ENCODE peak calls at places on chromosomes 13 and 19, in ten cellular contexts. One of them, this sample, is unnamed.

GRCh38 chr19:46134527-46134926 is 10.0 kb upstream of the IGFL3 start:
- DNase-seq in left ventricle myocardium inferior: no peak
- DNase-seq in heart left ventricle: no peak
- DNase-seq in spleen: no peak
- DNase-seq in bronchial epithelial cell: peak
- DNase-seq in dorsolateral prefrontal cortex: no peak
- DNase-seq in MM.1S: no peak
- DNase-seq in OCI-LY7: no peak
- DNase-seq in cardiac fibroblast: peak
- DNase-seq in fibroblast of mammary gland: peak
- DNase-seq in this sample: peak

GRCh38 chr19:33564836-33565338 is 43.3 kb upstream of the PEPD start:
- DNase-seq in left ventricle myocardium inferior: no peak
- DNase-seq in heart left ventricle: no peak
- DNase-seq in cardiac fibroblast: no peak
- DNase-seq in fibroblast of mammary gland: no peak
- DNase-seq in bronchial epithelial cell: no peak
- DNase-seq in spleen: no peak
- DNase-seq in MM.1S: no peak
- DNase-seq in OCI-LY7: no peak
- DNase-seq in dorsolateral prefrontal cortex: no peak
- DNase-seq in this sample: no peak

GRCh38 chr13:48188129-48188528 is 44.9 kb upstream of the ITM2B start:
- DNase-seq in dorsolateral prefrontal cortex: no peak
- DNase-seq in bronchial epithelial cell: no peak
- DNase-seq in spleen: no peak
- DNase-seq in OCI-LY7: no peak
- DNase-seq in fibroblast of mammary gland: no peak
- DNase-seq in cardiac fibroblast: no peak
- DNase-seq in heart left ventricle: no peak
- DNase-seq in left ventricle myocardium inferior: no peak
- DNase-seq in MM.1S: no peak
- DNase-seq in this sample: no peak

GRCh38 chr19:50644315-50644915 is 4.7 kb upstream of the SYT3 start:
- DNase-seq in OCI-LY7: no peak
- DNase-seq in bronchial epithelial cell: no peak
- DNase-seq in fibroblast of mammary gland: no peak
- DNase-seq in cardiac fibroblast: no peak
- DNase-seq in heart left ventricle: no peak
- DNase-seq in left ventricle myocardium inferior: no peak
- DNase-seq in dorsolateral prefrontal cortex: no peak
- DNase-seq in spleen: no peak
- DNase-seq in MM.1S: no peak
- DNase-seq in this sample: no peak

GRCh38 chr13:51999525-51999924 is 11.7 kb downstream of the ATP7B start:
- DNase-seq in heart left ventricle: peak
- DNase-seq in MM.1S: no peak
- DNase-seq in spleen: no peak
- DNase-seq in cardiac fibroblast: peak
- DNase-seq in dorsolateral prefrontal cortex: peak
- DNase-seq in fibroblast of mammary gland: peak
- DNase-seq in left ventricle myocardium inferior: peak
- DNase-seq in bronchial epithelial cell: peak
- DNase-seq in OCI-LY7: no peak
- DNase-seq in this sample: no peak

GRCh38 chr13:49044849-49045248 is 69.1 kb downstream of the FNDC3A start:
- DNase-seq in spleen: no peak
- DNase-seq in left ventricle myocardium inferior: no peak
- DNase-seq in MM.1S: no peak
- DNase-seq in OCI-LY7: no peak
- DNase-seq in cardiac fibroblast: no peak
- DNase-seq in heart left ventricle: no peak
- DNase-seq in dorsolateral prefrontal cortex: no peak
- DNase-seq in fibroblast of mammary gland: no peak
- DNase-seq in bronchial epithelial cell: no peak
- DNase-seq in this sample: no peak

GRCh38 chr13:113406321-113407102 is 42.6 kb upstream of the GRTP1 start:
- DNase-seq in fibroblast of mammary gland: no peak
- DNase-seq in cardiac fibroblast: no peak
- DNase-seq in OCI-LY7: no peak
- DNase-seq in MM.1S: no peak
- DNase-seq in heart left ventricle: peak
- DNase-seq in dorsolateral prefrontal cortex: peak
- DNase-seq in spleen: peak
- DNase-seq in bronchial epithelial cell: no peak
- DNase-seq in left ventricle myocardium inferior: no peak
- DNase-seq in this sample: no peak

GRCh38 chr13:30453727-30454126 is 12.0 kb downstream of the HMGB1 start:
- DNase-seq in MM.1S: no peak
- DNase-seq in heart left ventricle: no peak
- DNase-seq in bronchial epithelial cell: peak
- DNase-seq in left ventricle myocardium inferior: no peak
- DNase-seq in fibroblast of mammary gland: peak
- DNase-seq in dorsolateral prefrontal cortex: no peak
- DNase-seq in spleen: no peak
- DNase-seq in OCI-LY7: peak
- DNase-seq in cardiac fibroblast: no peak
- DNase-seq in this sample: peak

GRCh38 chr19:39499932-39500331 is 1.2 kb downstream of the DLL3 start:
- DNase-seq in OCI-LY7: no peak
- DNase-seq in bronchial epithelial cell: no peak
- DNase-seq in cardiac fibroblast: no peak
- DNase-seq in dorsolateral prefrontal cortex: no peak
- DNase-seq in left ventricle myocardium inferior: no peak
- DNase-seq in heart left ventricle: no peak
- DNase-seq in spleen: no peak
- DNase-seq in MM.1S: no peak
- DNase-seq in fibroblast of mammary gland: no peak
- DNase-seq in this sample: no peak

GRCh38 chr19:39499082-39499642 is 415 bp downstream of the DLL3 start:
- DNase-seq in MM.1S: no peak
- DNase-seq in cardiac fibroblast: no peak
- DNase-seq in heart left ventricle: no peak
- DNase-seq in dorsolateral prefrontal cortex: no peak
- DNase-seq in OCI-LY7: peak
- DNase-seq in bronchial epithelial cell: no peak
- DNase-seq in spleen: peak
- DNase-seq in fibroblast of mammary gland: no peak
- DNase-seq in left ventricle myocardium inferior: no peak
- DNase-seq in this sample: no peak

GRCh38 chr19:39498262-39499081 is at the start of gene DLL3:
- DNase-seq in left ventricle myocardium inferior: no peak
- DNase-seq in heart left ventricle: no peak
- DNase-seq in bronchial epithelial cell: no peak
- DNase-seq in MM.1S: no peak
- DNase-seq in cardiac fibroblast: no peak
- DNase-seq in fibroblast of mammary gland: peak
- DNase-seq in OCI-LY7: peak
- DNase-seq in spleen: no peak
- DNase-seq in dorsolateral prefrontal cortex: no peak
- DNase-seq in this sample: peak

GRCh38 chr19:39496063-39496462 is 2.7 kb upstream of the DLL3 start:
- DNase-seq in dorsolateral prefrontal cortex: no peak
- DNase-seq in fibroblast of mammary gland: no peak
- DNase-seq in spleen: no peak
- DNase-seq in OCI-LY7: no peak
- DNase-seq in left ventricle myocardium inferior: no peak
- DNase-seq in bronchial epithelial cell: no peak
- DNase-seq in cardiac fibroblast: no peak
- DNase-seq in MM.1S: no peak
- DNase-seq in heart left ventricle: no peak
- DNase-seq in this sample: no peak

DNA sequence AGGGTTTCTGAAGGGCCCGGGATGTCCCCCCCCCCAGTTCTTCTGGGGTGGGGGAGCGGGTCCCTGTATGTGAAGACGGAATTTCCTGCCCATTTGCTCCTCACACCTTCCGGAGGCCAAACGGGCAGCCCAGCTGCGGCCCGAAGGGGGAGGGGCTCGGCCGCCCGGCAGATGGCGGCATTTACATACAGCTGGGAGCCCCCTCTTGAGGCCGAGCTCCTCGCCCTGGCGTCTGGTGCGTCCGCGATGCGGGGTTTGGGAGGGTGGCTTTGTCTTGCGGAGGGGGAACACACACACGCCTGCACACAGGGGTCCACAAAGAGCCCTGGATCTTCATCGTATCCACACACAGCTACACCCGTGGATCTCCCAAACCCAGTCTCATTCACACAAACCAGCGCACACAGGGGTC is 891 bp upstream of the DLL3 start:
- DNase-seq in dorsolateral prefrontal cortex: peak
- DNase-seq in bronchial epithelial cell: no peak
- DNase-seq in cardiac fibroblast: peak
- DNase-seq in heart left ventricle: no peak
- DNase-seq in MM.1S: peak
- DNase-seq in spleen: no peak
- DNase-seq in left ventricle myocardium inferior: no peak
- DNase-seq in fibroblast of mammary gland: peak
- DNase-seq in OCI-LY7: peak
- DNase-seq in this sample: peak
- H3K4me3 ChIP-seq in dorsolateral prefrontal cortex: no peak
- H3K4me3 ChIP-seq in bronchial epithelial cell: no peak
- H3K4me3 ChIP-seq in cardiac fibroblast: no peak
- H3K4me3 ChIP-seq in heart left ventricle: peak
- H3K4me3 ChIP-seq in MM.1S: peak
- H3K4me3 ChIP-seq in spleen: peak
- H3K4me3 ChIP-seq in left ventricle myocardium inferior: peak
- H3K4me3 ChIP-seq in fibroblast of mammary gland: no peak
- H3K4me3 ChIP-seq in OCI-LY7: peak
- H3K4me3 ChIP-seq in this sample: peak

DNA sequence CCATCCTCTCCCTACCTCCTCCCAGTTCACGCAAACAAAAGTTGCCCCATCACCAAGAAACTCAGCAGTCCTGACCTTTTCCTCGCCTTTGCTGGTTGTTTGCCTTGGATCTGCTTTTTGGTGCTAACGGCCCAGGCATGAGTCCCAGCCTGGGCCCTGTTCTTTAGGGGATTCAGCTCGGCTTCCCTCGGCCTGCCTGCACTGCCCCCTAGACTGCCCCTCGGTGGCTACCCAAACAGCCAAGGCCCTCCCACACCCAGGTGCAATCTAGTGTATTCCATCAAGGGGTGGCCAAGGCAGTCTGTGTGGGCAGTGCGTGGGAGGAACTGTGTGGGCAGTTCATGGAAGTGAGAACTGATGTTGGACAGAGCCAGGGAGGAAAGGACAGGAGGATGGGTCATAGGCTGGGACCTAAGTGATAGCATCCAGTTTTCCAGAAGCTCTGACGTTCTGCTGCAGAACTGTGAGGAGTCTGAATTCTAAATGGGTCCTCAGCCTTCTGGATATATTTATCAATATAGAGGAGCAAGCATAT is 255.6 kb downstream of the DLEU7 start:
- DNase-seq in dorsolateral prefrontal cortex: no peak
- DNase-seq in MM.1S: no peak
- DNase-seq in spleen: no peak
- DNase-seq in left ventricle myocardium inferior: no peak
- DNase-seq in heart left ventricle: no peak
- DNase-seq in bronchial epithelial cell: no peak
- DNase-seq in cardiac fibroblast: no peak
- DNase-seq in OCI-LY7: no peak
- DNase-seq in fibroblast of mammary gland: no peak
- DNase-seq in this sample: no peak
- TF ChIP-seq CTCF in dorsolateral prefrontal cortex: no peak
- TF ChIP-seq CTCF in MM.1S: no peak
- TF ChIP-seq CTCF in spleen: no peak
- TF ChIP-seq CTCF in left ventricle myocardium inferior: no peak
- TF ChIP-seq CTCF in heart left ventricle: no peak
- TF ChIP-seq CTCF in bronchial epithelial cell: no peak
- TF ChIP-seq CTCF in cardiac fibroblast: no peak
- TF ChIP-seq CTCF in OCI-LY7: no peak
- TF ChIP-seq CTCF in fibroblast of mammary gland: no peak
- TF ChIP-seq CTCF in this sample: no peak

GRCh38 chr13:105142556-105142955 is 1392.9 kb downstream of the EFNB2 start:
- DNase-seq in left ventricle myocardium inferior: no peak
- DNase-seq in OCI-LY7: no peak
- DNase-seq in MM.1S: no peak
- DNase-seq in fibroblast of mammary gland: no peak
- DNase-seq in dorsolateral prefrontal cortex: no peak
- DNase-seq in heart left ventricle: no peak
- DNase-seq in cardiac fibroblast: no peak
- DNase-seq in bronchial epithelial cell: no peak
- DNase-seq in spleen: no peak
- DNase-seq in this sample: no peak

GRCh38 chr13:105135852-105136251 is 1399.6 kb downstream of the EFNB2 start:
- DNase-seq in fibroblast of mammary gland: no peak
- DNase-seq in spleen: no peak
- DNase-seq in left ventricle myocardium inferior: no peak
- DNase-seq in cardiac fibroblast: no peak
- DNase-seq in heart left ventricle: no peak
- DNase-seq in bronchial epithelial cell: no peak
- DNase-seq in OCI-LY7: no peak
- DNase-seq in dorsolateral prefrontal cortex: no peak
- DNase-seq in MM.1S: no peak
- DNase-seq in this sample: peak

GRCh38 chr13:105139048-105139379 is 1396.4 kb downstream of the EFNB2 start:
- DNase-seq in spleen: no peak
- DNase-seq in cardiac fibroblast: no peak
- DNase-seq in bronchial epithelial cell: no peak
- DNase-seq in heart left ventricle: no peak
- DNase-seq in MM.1S: peak
- DNase-seq in left ventricle myocardium inferior: no peak
- DNase-seq in fibroblast of mammary gland: no peak
- DNase-seq in dorsolateral prefrontal cortex: no peak
- DNase-seq in OCI-LY7: no peak
- DNase-seq in this sample: no peak

GRCh38 chr13:105144020-105144419 is 1391.4 kb downstream of the EFNB2 start:
- DNase-seq in bronchial epithelial cell: no peak
- DNase-seq in left ventricle myocardium inferior: no peak
- DNase-seq in dorsolateral prefrontal cortex: no peak
- DNase-seq in spleen: no peak
- DNase-seq in fibroblast of mammary gland: no peak
- DNase-seq in cardiac fibroblast: no peak
- DNase-seq in MM.1S: no peak
- DNase-seq in OCI-LY7: no peak
- DNase-seq in heart left ventricle: no peak
- DNase-seq in this sample: no peak

GRCh38 chr13:105139380-105140285 is 1395.8 kb downstream of the EFNB2 start:
- DNase-seq in OCI-LY7: peak
- DNase-seq in dorsolateral prefrontal cortex: peak
- DNase-seq in spleen: peak
- DNase-seq in heart left ventricle: peak
- DNase-seq in left ventricle myocardium inferior: peak
- DNase-seq in bronchial epithelial cell: peak
- DNase-seq in MM.1S: peak
- DNase-seq in cardiac fibroblast: peak
- DNase-seq in fibroblast of mammary gland: peak
- DNase-seq in this sample: peak
- H3K4me3 ChIP-seq in OCI-LY7: peak
- H3K4me3 ChIP-seq in dorsolateral prefrontal cortex: peak
- H3K4me3 ChIP-seq in spleen: peak
- H3K4me3 ChIP-seq in heart left ventricle: peak
- H3K4me3 ChIP-seq in left ventricle myocardium inferior: peak
- H3K4me3 ChIP-seq in bronchial epithelial cell: no peak
- H3K4me3 ChIP-seq in MM.1S: peak
- H3K4me3 ChIP-seq in cardiac fibroblast: peak
- H3K4me3 ChIP-seq in fibroblast of mammary gland: peak
- H3K4me3 ChIP-seq in this sample: peak

DNA sequence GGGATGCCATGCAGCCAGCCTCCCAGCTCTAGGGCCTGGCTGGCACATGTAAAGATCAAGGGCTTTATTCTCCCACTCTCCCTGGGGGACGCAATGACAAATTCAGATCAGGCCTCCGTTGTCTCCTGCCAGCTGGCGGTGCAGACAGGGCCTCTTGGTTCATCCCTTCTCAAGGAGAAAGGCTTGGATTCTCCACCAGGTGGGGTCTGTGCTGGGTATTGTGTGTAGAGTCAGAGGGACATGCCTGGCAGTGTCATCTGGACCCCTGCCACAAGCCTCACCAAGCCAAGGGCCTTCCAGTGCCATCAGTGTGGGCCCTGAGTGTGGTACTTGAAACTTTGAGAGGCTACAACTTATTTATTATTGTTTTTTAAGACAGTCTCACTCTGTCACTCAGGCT is 8.4 kb upstream of the PTPRS start:
- DNase-seq in dorsolateral prefrontal cortex: no peak
- DNase-seq in cardiac fibroblast: no peak
- DNase-seq in OCI-LY7: no peak
- DNase-seq in bronchial epithelial cell: no peak
- DNase-seq in spleen: no peak
- DNase-seq in heart left ventricle: no peak
- DNase-seq in MM.1S: no peak
- DNase-seq in fibroblast of mammary gland: no peak
- DNase-seq in left ventricle myocardium inferior: no peak
- DNase-seq in this sample: no peak
- TF ChIP-seq CTCF in dorsolateral prefrontal cortex: no peak
- TF ChIP-seq CTCF in cardiac fibroblast: no peak
- TF ChIP-seq CTCF in OCI-LY7: no peak
- TF ChIP-seq CTCF in bronchial epithelial cell: no peak
- TF ChIP-seq CTCF in spleen: no peak
- TF ChIP-seq CTCF in heart left ventricle: no peak
- TF ChIP-seq CTCF in MM.1S: no peak
- TF ChIP-seq CTCF in fibroblast of mammary gland: no peak
- TF ChIP-seq CTCF in left ventricle myocardium inferior: no peak
- TF ChIP-seq CTCF in this sample: no peak

This sample was measured in fibroblast of pulmonary artery.